ENCODE peak calls at places on chromosomes 6 and 20, in four cellular contexts. One of them, this sample, is unnamed.

GRCh38 chr6:137709424-137710281 is 157.4 kb upstream of the TNFAIP3 start:
- DNase-seq in IMR-90: peak; percentile 88
- DNase-seq in A549: no peak
- DNase-seq in H1: no peak
- DNase-seq in this sample: no peak

GRCh38 chr6:74752303-74752702 is 453.6 kb downstream of the COL12A1 start:
- DNase-seq in IMR-90: no peak
- DNase-seq in A549: no peak
- DNase-seq in H1: no peak
- DNase-seq in this sample: no peak

GRCh38 chr6:168132531-168133184 is 53.6 kb upstream of the FRMD1 start:
- DNase-seq in IMR-90: peak; percentile 80
- DNase-seq in A549: peak; percentile 39
- DNase-seq in H1: peak; percentile 81
- DNase-seq in this sample: peak; percentile 48

GRCh38 chr6:35960192-35960591 is 39.3 kb upstream of the SRPK1 start:
- DNase-seq in IMR-90: peak; percentile 68
- DNase-seq in A549: no peak
- DNase-seq in H1: no peak
- DNase-seq in this sample: no peak

GRCh38 chr6:150118642-150119041 is 24.2 kb upstream of the PPP1R14C start:
- DNase-seq in IMR-90: no peak
- DNase-seq in A549: no peak
- DNase-seq in H1: no peak
- DNase-seq in this sample: no peak

GRCh38 chr6:46849361-46849690 is 56.1 kb downstream of the MEP1A start:
- DNase-seq in IMR-90: no peak
- DNase-seq in A549: no peak
- DNase-seq in H1: no peak
- DNase-seq in this sample: no peak

GRCh38 chr6:167766986-167767714 is 59.6 kb upstream of the AFDN start:
- DNase-seq in IMR-90: no peak
- DNase-seq in A549: no peak
- DNase-seq in H1: no peak
- DNase-seq in this sample: peak; percentile 72

GRCh38 chr20:63973636-63974401 is 4.1 kb upstream of the ZNF512B start:
- DNase-seq in IMR-90: peak; percentile 79
- DNase-seq in A549: peak; percentile 86
- DNase-seq in H1: peak; percentile 98
- DNase-seq in this sample: peak; percentile 82

GRCh38 chr6:4582506-4582905 is 193.7 kb upstream of the CDYL start:
- DNase-seq in IMR-90: peak; percentile 64
- DNase-seq in A549: no peak
- DNase-seq in H1: no peak
- DNase-seq in this sample: no peak

GRCh38 chr6:20447157-20447556 is 45.5 kb downstream of the E2F3 start:
- DNase-seq in IMR-90: peak; percentile 5
- DNase-seq in A549: no peak
- DNase-seq in H1: no peak
- DNase-seq in this sample: no peak

GRCh38 chr6:32081168-32081624 is 27.9 kb downstream of the TNXB start:
- DNase-seq in IMR-90: peak; percentile 89
- DNase-seq in A549: no peak
- DNase-seq in H1: no peak
- DNase-seq in this sample: peak; percentile 61

GRCh38 chr6:121435444-121436069 is at the start of gene GJA1:
- DNase-seq in IMR-90: peak; percentile 86
- DNase-seq in A549: peak; percentile 61
- DNase-seq in H1: no peak
- DNase-seq in this sample: no peak

DNA sequence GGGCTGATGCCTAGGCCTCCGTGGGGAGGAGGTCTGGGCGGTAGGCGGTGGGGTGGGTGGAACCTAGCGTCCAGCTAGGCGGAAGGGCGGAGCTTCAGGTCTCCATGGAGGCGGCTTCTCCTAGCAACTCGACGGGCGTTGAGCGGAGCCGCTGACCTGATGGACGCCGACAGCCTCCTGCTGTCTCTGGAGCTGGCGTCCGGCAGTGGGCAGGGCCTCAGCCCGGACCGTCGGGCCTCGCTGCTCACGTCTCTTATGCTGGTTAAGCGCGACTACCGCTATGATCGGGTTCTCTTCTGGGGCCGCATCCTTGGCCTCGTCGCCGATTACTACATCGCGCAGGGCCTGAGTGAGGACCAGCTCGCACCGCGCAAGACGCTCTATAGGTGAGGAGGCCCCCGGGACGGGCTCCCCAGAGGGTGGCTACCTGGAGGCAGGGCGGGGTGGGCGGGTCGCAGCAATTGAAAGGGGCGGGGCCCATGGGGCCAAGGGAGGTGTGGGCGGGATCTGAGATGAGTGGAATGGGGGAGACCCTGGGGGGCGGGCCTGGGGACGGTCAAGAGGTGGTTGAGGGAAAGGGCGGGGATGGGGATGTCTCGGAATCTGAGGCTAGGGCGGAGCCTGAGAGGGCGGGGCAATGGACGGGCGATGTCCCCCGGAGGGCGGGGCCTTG is at the start of gene RSPH9:
- DNase-seq in IMR-90: peak; percentile 44
- DNase-seq in A549: no peak
- DNase-seq in H1: peak; percentile 96
- DNase-seq in this sample: no peak
- TF ChIP-seq MAFK in IMR-90: no peak
- TF ChIP-seq MAFK in A549: no peak
- TF ChIP-seq MAFK in H1: no peak
- TF ChIP-seq MAFK in this sample: no peak

GRCh38 chr6:12403946-12404647 is 113.9 kb downstream of the EDN1 start:
- DNase-seq in IMR-90: peak; percentile 31
- DNase-seq in A549: no peak
- DNase-seq in H1: no peak
- DNase-seq in this sample: no peak

GRCh38 chr6:12401200-12401599 is 111.0 kb downstream of the EDN1 start:
- DNase-seq in IMR-90: no peak
- DNase-seq in A549: no peak
- DNase-seq in H1: no peak
- DNase-seq in this sample: no peak

GRCh38 chr6:12408752-12409151 is 118.6 kb downstream of the EDN1 start:
- DNase-seq in IMR-90: no peak
- DNase-seq in A549: no peak
- DNase-seq in H1: no peak
- DNase-seq in this sample: no peak

GRCh38 chr6:12404651-12405050 is 114.5 kb downstream of the EDN1 start:
- DNase-seq in IMR-90: no peak
- DNase-seq in A549: no peak
- DNase-seq in H1: no peak
- DNase-seq in this sample: no peak

DNA sequence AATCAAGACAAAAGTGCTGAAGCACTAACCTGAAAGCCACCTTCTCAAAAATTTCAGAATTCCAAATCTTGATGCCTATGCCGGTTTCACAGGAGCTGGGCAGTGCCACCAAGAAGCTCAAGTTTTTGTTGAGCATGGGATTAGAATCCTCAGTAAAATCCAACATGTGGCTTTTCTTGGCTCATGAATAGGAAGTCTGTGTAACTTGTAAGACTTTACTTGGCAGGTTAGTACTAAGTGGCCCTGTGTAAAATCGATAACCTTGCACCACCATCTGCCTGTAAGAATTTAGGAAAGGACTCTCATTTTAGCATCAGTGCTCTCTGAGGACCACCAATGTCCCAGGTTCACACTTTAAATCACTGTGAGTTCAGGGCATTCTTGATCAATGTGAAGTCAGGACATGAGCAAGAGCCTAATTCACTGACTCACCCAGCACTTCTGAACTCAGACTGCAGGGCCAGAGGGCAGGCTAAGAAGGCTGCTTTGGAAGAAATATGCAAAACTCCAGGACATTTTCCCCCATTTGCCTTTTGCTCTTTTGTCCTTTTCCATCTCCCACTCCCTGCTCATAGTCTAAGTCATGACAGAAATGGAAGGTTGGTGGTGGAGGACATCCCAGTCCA is 113.2 kb downstream of the EDN1 start:
- DNase-seq in IMR-90: peak; percentile 69
- DNase-seq in A549: peak; percentile 36
- DNase-seq in H1: no peak
- DNase-seq in this sample: no peak
- TF ChIP-seq MAFK in IMR-90: no peak
- TF ChIP-seq MAFK in A549: no peak
- TF ChIP-seq MAFK in H1: no peak
- TF ChIP-seq MAFK in this sample: no peak

GRCh38 chr6:87671555-87672029 is 30.4 kb downstream of the AKIRIN2 start:
- DNase-seq in IMR-90: no peak
- DNase-seq in A549: no peak
- DNase-seq in H1: no peak
- DNase-seq in this sample: no peak
- TF ChIP-seq MAFK in IMR-90: no peak
- TF ChIP-seq MAFK in A549: no peak
- TF ChIP-seq MAFK in H1: no peak
- TF ChIP-seq MAFK in this sample: no peak

GRCh38 chr6:158769696-158770446 is 49.3 kb downstream of the EZR start:
- DNase-seq in IMR-90: no peak
- DNase-seq in A549: no peak
- DNase-seq in H1: no peak
- DNase-seq in this sample: no peak
- TF ChIP-seq MAFK in IMR-90: no peak
- TF ChIP-seq MAFK in A549: no peak
- TF ChIP-seq MAFK in H1: no peak
- TF ChIP-seq MAFK in this sample: no peak

DNA sequence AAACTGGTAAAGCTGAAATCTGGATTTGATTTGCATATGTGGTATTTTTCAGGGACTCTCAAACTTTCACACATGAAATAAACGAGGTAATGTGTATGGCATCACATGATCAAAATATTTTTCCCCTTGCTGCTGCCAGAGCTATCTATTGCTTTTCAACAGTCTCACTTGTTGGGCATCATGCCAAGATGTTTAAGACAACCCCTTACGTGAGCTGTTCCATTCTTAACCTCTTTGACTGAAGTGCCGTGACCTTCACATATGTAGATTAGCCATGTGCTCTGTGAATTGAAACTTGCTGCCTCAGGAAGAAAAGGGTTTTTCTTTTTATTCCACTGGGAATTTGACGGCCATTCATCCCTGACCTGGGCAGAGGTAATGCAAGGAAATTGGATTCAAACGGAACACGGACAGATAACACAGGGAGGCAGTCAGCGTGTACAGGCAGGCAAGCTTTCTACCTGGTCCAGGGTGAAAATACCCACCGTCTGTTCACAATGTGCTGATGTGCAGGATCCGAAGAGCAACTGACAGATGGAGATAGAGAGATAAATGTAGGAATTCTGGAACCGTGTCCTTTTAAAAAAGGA is 14.2 kb downstream of the ARID1B start:
- DNase-seq in IMR-90: peak; percentile 52
- DNase-seq in A549: no peak
- DNase-seq in H1: no peak
- DNase-seq in this sample: peak; percentile 41
- TF ChIP-seq MAFK in IMR-90: no peak
- TF ChIP-seq MAFK in A549: no peak
- TF ChIP-seq MAFK in H1: peak; percentile 61
- TF ChIP-seq MAFK in this sample: no peak

DNA sequence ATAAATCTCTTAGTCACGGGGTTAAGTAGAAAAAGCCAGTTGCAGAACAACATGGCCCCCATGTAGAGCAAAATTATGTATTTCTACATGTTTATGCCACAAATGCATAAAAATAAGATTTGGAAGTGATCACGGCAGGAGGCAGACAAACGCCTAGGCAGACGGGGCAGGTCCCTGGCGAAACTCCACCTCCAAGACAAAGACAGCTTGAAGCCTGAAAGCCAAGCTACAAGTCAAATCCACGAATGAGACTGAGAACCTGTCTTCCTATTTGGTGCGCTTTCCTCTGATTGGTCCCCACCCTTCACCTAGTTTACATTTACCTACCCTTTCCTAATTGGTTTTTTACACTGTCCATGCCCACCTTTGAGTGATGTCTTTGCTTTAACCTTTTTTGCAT is 28.7 kb upstream of the AHCY start:
- DNase-seq in IMR-90: no peak
- DNase-seq in A549: no peak
- DNase-seq in H1: no peak
- DNase-seq in this sample: no peak
- TF ChIP-seq MAFK in IMR-90: no peak
- TF ChIP-seq MAFK in A549: no peak
- TF ChIP-seq MAFK in H1: no peak
- TF ChIP-seq MAFK in this sample: no peak

GRCh38 chr6:81614292-81614691 is 138.2 kb downstream of the TENT5A start:
- DNase-seq in IMR-90: peak; percentile 85
- DNase-seq in A549: no peak
- DNase-seq in H1: no peak
- DNase-seq in this sample: no peak
- TF ChIP-seq MAFK in IMR-90: no peak
- TF ChIP-seq MAFK in A549: no peak
- TF ChIP-seq MAFK in H1: no peak
- TF ChIP-seq MAFK in this sample: no peak

DNA sequence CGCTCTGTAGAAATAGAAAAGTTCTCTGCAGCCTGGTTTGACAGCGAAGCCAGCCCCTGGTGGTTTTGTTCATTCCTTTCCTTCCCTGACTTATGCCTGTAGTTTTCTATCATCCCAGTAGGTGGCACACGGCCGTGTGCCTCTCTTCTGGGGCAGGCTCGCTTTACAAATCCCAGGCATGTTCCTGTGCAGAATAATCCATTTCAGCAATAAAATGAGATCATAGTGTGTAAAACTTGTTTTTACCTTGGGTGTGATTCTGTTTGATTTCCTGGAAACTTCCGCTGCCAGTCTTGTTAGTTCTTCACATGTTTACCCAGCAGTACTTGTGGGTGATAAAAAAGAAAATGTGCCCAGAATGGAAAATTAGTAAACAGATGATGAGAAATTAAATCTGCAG is 7.4 kb upstream of the INSM1 start:
- DNase-seq in IMR-90: peak; percentile 69
- DNase-seq in A549: peak; percentile 75
- DNase-seq in H1: no peak
- DNase-seq in this sample: peak; percentile 51
- TF ChIP-seq MAFK in IMR-90: no peak
- TF ChIP-seq MAFK in A549: no peak
- TF ChIP-seq MAFK in H1: no peak
- TF ChIP-seq MAFK in this sample: no peak